ENCODE peak calls at places on chromosomes 6 and 20, in ten cellular contexts. One of them, this sample, is unnamed.

GRCh38 chr6:69408886-69409285 is 387.9 kb downstream of the LMBRD1 start:
- DNase-seq in LHCN-M2: no peak
- DNase-seq in CD4-positive, alpha-beta T cell: no peak
- DNase-seq in HEK293T: no peak
- DNase-seq in lower lobe of right lung: no peak
- DNase-seq in stimulated activated CD4-positive, alpha-beta T cell treated with anti-CD3 and anti-CD28 coated beads, Interleukin-1b, Interleukin-23, amount 100 ng/mL, for 24 hours: no peak
- DNase-seq in AG04449: no peak
- DNase-seq in choroid plexus epithelial cell: no peak
- DNase-seq in HTR-8/SVneo: no peak
- DNase-seq in M059J: no peak
- DNase-seq in this sample: no peak

GRCh38 chr20:10658051-10658823 is 15.6 kb downstream of the JAG1 start:
- DNase-seq in stimulated activated CD4-positive, alpha-beta T cell treated with anti-CD3 and anti-CD28 coated beads, Interleukin-1b, Interleukin-23, amount 100 ng/mL, for 24 hours: no peak
- DNase-seq in choroid plexus epithelial cell: no peak
- DNase-seq in CD4-positive, alpha-beta T cell: no peak
- DNase-seq in HEK293T: no peak
- DNase-seq in HTR-8/SVneo: no peak
- DNase-seq in M059J: no peak
- DNase-seq in AG04449: no peak
- DNase-seq in lower lobe of right lung: no peak
- DNase-seq in LHCN-M2: no peak
- DNase-seq in this sample: no peak

GRCh38 chr20:8667306-8667705 is 401.6 kb upstream of the PLCB4 start:
- DNase-seq in LHCN-M2: no peak
- DNase-seq in AG04449: no peak
- DNase-seq in M059J: no peak
- DNase-seq in HTR-8/SVneo: no peak
- DNase-seq in HEK293T: no peak
- DNase-seq in lower lobe of right lung: no peak
- DNase-seq in choroid plexus epithelial cell: no peak
- DNase-seq in CD4-positive, alpha-beta T cell: no peak
- DNase-seq in stimulated activated CD4-positive, alpha-beta T cell treated with anti-CD3 and anti-CD28 coated beads, Interleukin-1b, Interleukin-23, amount 100 ng/mL, for 24 hours: no peak
- DNase-seq in this sample: no peak

GRCh38 chr20:35698298-35699126 is 640 bp downstream of the NFS1 start:
- DNase-seq in LHCN-M2: no peak
- DNase-seq in HEK293T: no peak
- DNase-seq in choroid plexus epithelial cell: no peak
- DNase-seq in CD4-positive, alpha-beta T cell: no peak
- DNase-seq in lower lobe of right lung: no peak
- DNase-seq in M059J: peak; percentile 40
- DNase-seq in stimulated activated CD4-positive, alpha-beta T cell treated with anti-CD3 and anti-CD28 coated beads, Interleukin-1b, Interleukin-23, amount 100 ng/mL, for 24 hours: no peak
- DNase-seq in HTR-8/SVneo: peak; percentile 36
- DNase-seq in AG04449: no peak
- DNase-seq in this sample: no peak

GRCh38 chr20:15700147-15700765 is 873.0 kb downstream of the KIF16B start:
- DNase-seq in choroid plexus epithelial cell: peak; percentile 11
- DNase-seq in HEK293T: no peak
- DNase-seq in lower lobe of right lung: no peak
- DNase-seq in LHCN-M2: no peak
- DNase-seq in HTR-8/SVneo: no peak
- DNase-seq in stimulated activated CD4-positive, alpha-beta T cell treated with anti-CD3 and anti-CD28 coated beads, Interleukin-1b, Interleukin-23, amount 100 ng/mL, for 24 hours: no peak
- DNase-seq in AG04449: no peak
- DNase-seq in M059J: peak; percentile 35
- DNase-seq in CD4-positive, alpha-beta T cell: no peak
- DNase-seq in this sample: no peak

GRCh38 chr20:4689224-4689623 is 32.5 kb upstream of the PRND start:
- DNase-seq in CD4-positive, alpha-beta T cell: no peak
- DNase-seq in lower lobe of right lung: no peak
- DNase-seq in stimulated activated CD4-positive, alpha-beta T cell treated with anti-CD3 and anti-CD28 coated beads, Interleukin-1b, Interleukin-23, amount 100 ng/mL, for 24 hours: no peak
- DNase-seq in AG04449: no peak
- DNase-seq in HTR-8/SVneo: no peak
- DNase-seq in LHCN-M2: no peak
- DNase-seq in choroid plexus epithelial cell: no peak
- DNase-seq in M059J: no peak
- DNase-seq in HEK293T: no peak
- DNase-seq in this sample: no peak

GRCh38 chr20:2697768-2698167 is 5.2 kb downstream of the EBF4 start:
- DNase-seq in CD4-positive, alpha-beta T cell: no peak
- DNase-seq in stimulated activated CD4-positive, alpha-beta T cell treated with anti-CD3 and anti-CD28 coated beads, Interleukin-1b, Interleukin-23, amount 100 ng/mL, for 24 hours: no peak
- DNase-seq in choroid plexus epithelial cell: no peak
- DNase-seq in HTR-8/SVneo: no peak
- DNase-seq in M059J: no peak
- DNase-seq in lower lobe of right lung: no peak
- DNase-seq in LHCN-M2: no peak
- DNase-seq in AG04449: no peak
- DNase-seq in HEK293T: no peak
- DNase-seq in this sample: no peak

GRCh38 chr6:112202639-112203341 is 51.6 kb downstream of the LAMA4 start:
- DNase-seq in HEK293T: no peak
- DNase-seq in lower lobe of right lung: no peak
- DNase-seq in choroid plexus epithelial cell: peak; percentile 85
- DNase-seq in AG04449: no peak
- DNase-seq in stimulated activated CD4-positive, alpha-beta T cell treated with anti-CD3 and anti-CD28 coated beads, Interleukin-1b, Interleukin-23, amount 100 ng/mL, for 24 hours: no peak
- DNase-seq in HTR-8/SVneo: no peak
- DNase-seq in LHCN-M2: peak; percentile 72
- DNase-seq in CD4-positive, alpha-beta T cell: no peak
- DNase-seq in M059J: peak; percentile 81
- DNase-seq in this sample: no peak

GRCh38 chr20:48983423-48984400 is 62.2 kb downstream of the ARFGEF2 start:
- DNase-seq in lower lobe of right lung: no peak
- DNase-seq in choroid plexus epithelial cell: peak; percentile 79
- DNase-seq in stimulated activated CD4-positive, alpha-beta T cell treated with anti-CD3 and anti-CD28 coated beads, Interleukin-1b, Interleukin-23, amount 100 ng/mL, for 24 hours: no peak
- DNase-seq in LHCN-M2: peak; percentile 65
- DNase-seq in M059J: peak; percentile 100
- DNase-seq in HEK293T: no peak
- DNase-seq in HTR-8/SVneo: peak; percentile 93
- DNase-seq in AG04449: peak; percentile 44
- DNase-seq in CD4-positive, alpha-beta T cell: no peak
- DNase-seq in this sample: peak; percentile 43

This sample was measured in AG09309.